ENCODE peak calls at places on chromosomes 6 and 20, in seven cellular contexts. G is adrenal gland; J is adipocyte; F is tibial nerve; I is CD8-positive, alpha-beta T cell; N is ovary; Y is aorta. X is an unnamed sample.

GRCh38 chr6:43716099-43716498 is 28.5 kb upstream of the MRPS18A start:
- DNase-seq in N (peak; percentile 76), F (no peak), J (no peak), I (no peak), G (no peak), Y (peak; percentile 79), X (no peak)

GRCh38 chr6:97630592-97630991 is 347.6 kb upstream of the MMS22L start:
- DNase-seq in J (no peak), F (no peak), N (no peak), I (no peak), Y (no peak), G (no peak), X (no peak)

GRCh38 chr20:64052987-64053840 is 3.8 kb upstream of the SOX18 start:
- DNase-seq in N (no peak), G (no peak), Y (no peak), I (no peak), J (no peak), F (no peak), X (no peak)

GRCh38 chr6:170045563-170045960 is 245.3 kb downstream of the DLL1 start:
- DNase-seq in I (no peak), Y (peak; percentile 61), F (no peak), N (no peak), G (no peak), J (no peak), X (no peak)

GRCh38 chr6:150435832-150436231 is 67.0 kb downstream of the IYD start:
- DNase-seq in G (no peak), F (no peak), I (no peak), N (no peak), J (no peak), Y (no peak), X (no peak)

GRCh38 chr6:56292505-56293181 is 45.3 kb upstream of the COL21A1 start:
- DNase-seq in I (no peak), Y (no peak), F (no peak), J (peak; percentile 87), G (peak; percentile 55), N (no peak), X (no peak)

GRCh38 chr6:161152904-161153662 is 120.8 kb downstream of the AGPAT4 start:
- DNase-seq in F (no peak), N (no peak), I (peak; percentile 14), Y (no peak), J (peak; percentile 28), G (no peak), X (no peak)

GRCh38 chr6:11527274-11527870 is 10.2 kb upstream of the TMEM170B start:
- DNase-seq in F (no peak), J (no peak), N (no peak), G (no peak), I (no peak), Y (no peak), X (no peak)

GRCh38 chr6:17829905-17830304 is 123.2 kb upstream of the NUP153 start:
- DNase-seq in Y (no peak), I (no peak), F (no peak), G (no peak), N (no peak), J (no peak), X (no peak)

GRCh38 chr20:38196592-38196991 is 31.5 kb upstream of the TGM2 start:
- DNase-seq in I (no peak), N (peak; percentile 21), G (peak; percentile 80), J (peak; percentile 91), Y (peak; percentile 91), F (peak; percentile 73), X (peak; percentile 29)

GRCh38 chr6:43936476-43936875 is 166.5 kb downstream of the VEGFA start:
- DNase-seq in F (no peak), Y (peak; percentile 40), I (no peak), N (no peak), J (no peak), G (peak; percentile 35), X (no peak)

GRCh38 chr20:35269055-35269781 is 8.7 kb downstream of the MMP24OS start:
- DNase-seq in N (no peak), G (peak; percentile 85), F (no peak), Y (peak; percentile 89), J (peak; percentile 79), I (peak; percentile 55), X (no peak)

GRCh38 chr20:58390659-58391035 is 1.6 kb downstream of the VAPB start:
- DNase-seq in G (no peak), Y (no peak), F (no peak), J (no peak), N (no peak), I (no peak), X (no peak)

GRCh38 chr20:58395604-58396003 is 6.6 kb downstream of the VAPB start:
- DNase-seq in N (no peak), F (no peak), J (no peak), I (no peak), Y (no peak), G (no peak), X (no peak)

GRCh38 chr20:58389968-58390658 is 1.1 kb downstream of the VAPB start:
- DNase-seq in J (no peak), F (no peak), I (no peak), G (no peak), N (no peak), Y (no peak), X (no peak)

GRCh38 chr20:58392286-58392685 is 3.3 kb downstream of the VAPB start:
- DNase-seq in J (no peak), I (no peak), F (no peak), Y (no peak), G (no peak), N (no peak), X (no peak)

GRCh38 chr20:58393299-58393698 is 4.3 kb downstream of the VAPB start:
- DNase-seq in J (peak; percentile 52), Y (no peak), F (no peak), G (no peak), N (no peak), I (no peak), X (no peak)
- H3K4me1 ChIP-seq in J (peaks cover 17% of the 10 kb centered on the region), Y (no peaks in the 10 kb centered on the region), F (peaks cover 29% of the 10 kb centered on the region), G (peaks cover 22% of the 10 kb centered on the region), N (peaks cover 26% of the 10 kb centered on the region), I (peaks cover 65% of the 10 kb centered on the region), X (no peaks in the 10 kb centered on the region)

DNA sequence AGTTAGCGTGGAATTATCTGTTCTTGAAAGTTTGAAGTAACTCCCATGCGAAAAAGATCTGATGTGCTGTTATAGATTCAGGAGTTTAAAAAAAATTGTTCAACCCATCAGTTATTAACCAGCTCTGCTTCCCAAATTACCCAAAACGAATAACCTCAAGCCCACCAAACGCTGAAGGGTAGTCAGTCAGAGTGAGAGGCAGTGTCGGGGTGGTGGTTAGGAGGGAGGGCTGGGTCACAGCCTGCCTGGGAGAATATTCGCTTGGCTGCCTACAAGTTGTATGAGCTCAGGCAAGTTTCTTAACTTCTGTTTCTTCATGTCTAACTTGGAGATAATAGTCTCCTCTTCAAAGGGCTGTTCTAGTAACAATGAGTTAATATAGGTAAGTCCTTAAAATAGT is 114.6 kb downstream of the JPH2 start:
- DNase-seq in J (no peak), F (no peak), Y (no peak), I (no peak), N (no peak), G (peak; percentile 34), X (no peak)
- H3K27me3 ChIP-seq in J (peaks cover 27% of the 10 kb centered on the region), F (no peaks in the 10 kb centered on the region), Y (no peaks in the 10 kb centered on the region), I (no peaks in the 10 kb centered on the region), N (no peaks in the 10 kb centered on the region), G (no peaks in the 10 kb centered on the region), X (no peaks in the 10 kb centered on the region)

DNA sequence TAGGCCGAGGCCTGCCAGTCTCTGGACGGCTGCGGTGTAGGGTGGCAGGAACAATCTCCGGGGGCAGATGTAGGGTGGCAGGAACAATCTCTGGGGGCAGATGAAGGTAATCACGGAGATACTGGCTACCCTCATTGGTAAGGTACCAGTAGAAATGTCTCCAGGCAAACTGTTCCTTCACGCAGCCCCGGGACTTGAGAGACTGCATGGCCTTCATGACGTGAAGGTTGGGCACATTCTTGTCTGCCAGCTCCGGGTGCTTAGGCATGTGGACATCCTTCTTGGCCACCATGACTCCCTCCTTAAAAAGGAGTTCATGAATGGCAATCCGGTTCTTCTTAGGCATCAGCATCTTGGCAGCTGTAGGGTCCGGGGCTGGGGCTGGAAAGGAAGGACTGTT is 6.1 kb downstream of the FAM110A start:
- DNase-seq in F (no peak), I (no peak), N (no peak), G (no peak), J (no peak), Y (no peak), X (no peak)
- H3K4me1 ChIP-seq in F (peaks cover 18% of the 10 kb centered on the region), I (peaks cover 39% of the 10 kb centered on the region), N (peaks cover 8% of the 10 kb centered on the region), G (peaks cover 19% of the 10 kb centered on the region), J (peaks cover 4% of the 10 kb centered on the region), Y (no peaks in the 10 kb centered on the region), X (peaks cover 13% of the 10 kb centered on the region)

GRCh38 chr6:137166247-137167098 is 7.0 kb downstream of the IL22RA2 start:
- DNase-seq in F (no peak), I (no peak), N (no peak), G (no peak), Y (no peak), J (no peak), X (no peak)

GRCh38 chr6:137170266-137171052 is 3.0 kb downstream of the IL22RA2 start:
- DNase-seq in I (no peak), Y (no peak), N (no peak), J (no peak), G (no peak), F (no peak), X (no peak)

GRCh38 chr6:137165375-137166246 is 7.8 kb downstream of the IL22RA2 start:
- DNase-seq in J (no peak), I (peak; percentile 15), Y (no peak), G (peak; percentile 69), F (no peak), N (no peak), X (peak; percentile 72)

GRCh38 chr6:137171053-137171374 is 2.4 kb downstream of the IL22RA2 start:
- DNase-seq in F (no peak), I (no peak), J (no peak), N (no peak), G (no peak), Y (no peak), X (no peak)

GRCh38 chr6:137167702-137168377 is 5.6 kb downstream of the IL22RA2 start:
- DNase-seq in N (no peak), F (no peak), G (no peak), Y (no peak), I (no peak), J (no peak), X (no peak)
- H3K27me3 ChIP-seq in N (no peaks in the 10 kb centered on the region), F (no peaks in the 10 kb centered on the region), G (no peaks in the 10 kb centered on the region), Y (no peaks in the 10 kb centered on the region), I (no peaks in the 10 kb centered on the region), J (peaks cover 3% of the 10 kb centered on the region), X (no peaks in the 10 kb centered on the region)